ENCODE peak calls at places on chromosomes 6 and 20, in five cellular contexts. X, F, W, H and J are unnamed samples.

GRCh38 chr6:1787894-1788293 is 178.2 kb downstream of the FOXC1 start:
- DNase-seq in F (no peak), H (no peak), X (no peak), W (no peak), J (no peak)

GRCh38 chr6:44533221-44533820 is 145.8 kb downstream of the CDC5L start:
- DNase-seq in X (no peak), H (no peak), F (no peak), W (no peak), J (no peak)

GRCh38 chr20:37007898-37008649 is 56.6 kb upstream of the SAMHD1 start:
- DNase-seq in H (no peak), F (no peak), X (peak), W (no peak), J (peak)

GRCh38 chr20:64198347-64198746 is 34.1 kb downstream of the MYT1 start:
- DNase-seq in X (no peak), F (no peak), W (no peak), H (no peak), J (no peak)

GRCh38 chr20:46715292-46715756 is 5.9 kb downstream of the SLC2A10 start:
- DNase-seq in F (no peak), H (no peak), W (no peak), X (no peak), J (peak)

GRCh38 chr6:90411292-90411781 is 114.7 kb upstream of the BACH2 start:
- DNase-seq in W (no peak), X (peak), H (peak), F (peak), J (no peak)

GRCh38 chr6:56259682-56260081 is 12.3 kb upstream of the COL21A1 start:
- DNase-seq in X (no peak), F (no peak), W (no peak), H (no peak), J (no peak)

GRCh38 chr20:38460040-38460623 is 12.5 kb upstream of the RALGAPB start:
- DNase-seq in W (no peak), F (peak), H (no peak), X (peak), J (no peak)

GRCh38 chr6:52154381-52154780 is 31.8 kb upstream of the IL17A start:
- DNase-seq in H (no peak), X (no peak), F (no peak), W (no peak), J (no peak)

GRCh38 chr20:48057739-48058138 is 272.5 kb upstream of the SULF2 start:
- DNase-seq in X (no peak), H (no peak), W (no peak), F (no peak), J (no peak)

GRCh38 chr6:7998103-7998725 is 66.0 kb downstream of the BLOC1S5 start:
- DNase-seq in F (no peak), W (no peak), H (no peak), X (no peak), J (no peak)

GRCh38 chr6:23980965-23981364 is 145.1 kb upstream of the NRSN1 start:
- DNase-seq in W (no peak), X (no peak), H (no peak), F (no peak), J (no peak)

GRCh38 chr6:33638581-33638980 is 17.5 kb downstream of the ITPR3 start:
- DNase-seq in F (no peak), W (no peak), X (no peak), H (no peak), J (no peak)

GRCh38 chr6:52213127-52213526 is 27.0 kb downstream of the IL17A start:
- DNase-seq in F (no peak), X (no peak), W (no peak), H (no peak), J (no peak)

GRCh38 chr20:18632196-18632789 is 44.4 kb downstream of the DTD1 start:
- DNase-seq in F (peak), H (no peak), X (peak), W (peak), J (peak)

GRCh38 chr6:1544603-1545002 is 65.1 kb upstream of the FOXC1 start:
- DNase-seq in F (no peak), W (no peak), H (no peak), X (no peak), J (no peak)

GRCh38 chr6:166911248-166911677 is 45.1 kb downstream of the RNASET2 start:
- DNase-seq in X (peak), F (no peak), H (no peak), W (no peak), J (no peak)

DNA sequence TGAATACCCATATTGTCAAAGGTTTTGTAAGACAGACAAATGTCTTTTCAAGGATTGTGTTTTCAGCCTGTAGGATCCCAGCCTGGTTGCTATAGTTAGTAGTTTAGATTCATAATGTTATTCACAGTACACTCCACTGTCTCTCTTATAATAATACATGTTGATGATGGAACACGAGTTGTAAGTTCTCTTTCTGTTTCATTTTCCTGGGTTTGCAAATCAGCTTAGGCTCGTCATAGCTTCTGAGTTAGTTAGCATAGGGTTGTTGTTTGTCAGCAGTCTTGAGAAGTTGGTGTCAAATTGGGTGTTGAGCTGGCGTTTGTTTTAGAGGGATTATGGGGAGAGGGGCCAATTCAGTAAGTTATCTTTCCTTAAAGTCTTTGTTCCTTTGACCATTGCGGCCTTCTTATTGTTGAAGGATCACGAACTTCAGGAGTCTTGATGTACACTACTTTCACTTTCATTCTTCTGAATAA is 45.8 kb downstream of the QKI start:
- DNase-seq in H (peak), W (no peak), F (no peak), X (no peak), J (peak)
- TF ChIP-seq JUND in H (no peak), W (no peak), F (no peak), X (no peak), J (no peak)

DNA sequence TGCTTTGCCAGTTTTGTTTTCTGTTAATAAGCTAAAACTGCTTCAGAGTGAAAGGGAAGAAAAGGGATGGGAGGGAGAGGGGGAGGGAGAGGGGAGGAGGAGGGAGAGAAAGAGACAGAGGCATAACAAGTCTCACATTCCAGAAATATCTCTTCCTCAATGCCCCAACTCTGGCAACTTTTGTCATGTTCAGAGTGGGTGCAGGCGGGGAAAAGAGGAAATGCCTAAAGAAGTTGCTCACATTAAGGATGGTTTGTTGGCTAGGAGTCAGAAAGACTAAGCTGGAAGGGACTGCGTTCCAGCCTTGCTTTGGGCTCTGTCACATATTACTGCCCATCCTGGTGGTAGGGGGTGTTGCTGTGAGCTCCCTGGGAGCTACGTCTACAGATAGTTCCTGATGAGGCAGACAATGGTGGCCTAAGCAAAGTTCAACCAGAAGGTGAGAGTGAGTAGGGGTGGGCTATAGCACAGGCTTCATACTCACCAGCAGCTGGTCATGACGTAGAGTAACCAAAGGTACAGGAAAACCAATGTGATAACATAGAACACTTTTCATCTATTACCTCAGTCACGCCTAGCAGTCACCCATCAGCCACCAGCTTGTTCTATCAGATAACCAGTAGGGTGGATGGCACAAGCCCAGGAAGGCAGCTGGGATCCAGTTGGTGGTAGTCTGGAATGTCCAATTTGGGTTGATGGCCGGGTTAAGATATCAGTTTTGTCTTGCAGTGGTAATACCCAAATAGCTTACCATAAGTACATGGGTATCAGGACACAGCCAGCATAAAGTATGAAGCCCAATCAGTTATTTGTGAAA is 2.1 kb downstream of the TSPYL4 start:
- DNase-seq in H (no peak), W (peak), F (no peak), X (peak), J (no peak)
- TF ChIP-seq JUND in H (no peak), W (no peak), F (no peak), X (no peak), J (no peak)

GRCh38 chr20:57596998-57597939 is 23.0 kb downstream of the ZBP1 start:
- DNase-seq in X (peak), F (peak), W (no peak), H (no peak), J (peak)
- TF ChIP-seq JUND in X (no peak), F (no peak), W (no peak), H (no peak), J (no peak)

DNA sequence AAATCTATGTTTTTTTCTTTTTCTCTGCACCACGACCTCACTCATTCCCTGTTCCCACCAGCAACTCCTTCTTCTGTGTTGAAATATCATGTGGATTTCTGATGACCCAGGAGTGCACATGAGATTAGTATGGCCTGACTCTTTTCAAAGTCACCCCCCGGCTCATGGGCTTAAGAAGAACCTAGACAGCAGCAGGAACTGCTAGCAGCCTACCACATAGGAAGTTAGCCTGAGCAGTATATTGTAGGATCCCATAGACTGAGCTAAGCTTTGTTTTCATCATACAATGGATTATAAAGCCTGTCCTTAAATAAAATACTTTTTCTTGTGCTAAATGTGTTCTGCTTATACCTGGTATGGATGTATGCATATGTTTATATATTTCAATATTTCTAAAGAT is 6.7 kb downstream of the KLHL32 start:
- DNase-seq in W (no peak), X (no peak), H (no peak), F (no peak), J (no peak)
- TF ChIP-seq JUND in W (no peak), X (no peak), H (no peak), F (no peak), J (no peak)

GRCh38 chr6:48535569-48535968 is 424.6 kb upstream of the PTCHD4 start:
- DNase-seq in W (no peak), F (no peak), H (no peak), X (no peak), J (no peak)
- TF ChIP-seq JUND in W (no peak), F (no peak), H (no peak), X (no peak), J (no peak)

GRCh38 chr20:10572853-10573252 is 100.9 kb downstream of the JAG1 start:
- DNase-seq in F (no peak), X (no peak), W (no peak), H (no peak), J (no peak)
- TF ChIP-seq JUND in F (no peak), X (no peak), W (no peak), H (no peak), J (no peak)

GRCh38 chr6:169265486-169266131 is 12.0 kb upstream of the THBS2 start:
- DNase-seq in W (no peak), H (no peak), X (no peak), F (no peak), J (no peak)

GRCh38 chr6:169266746-169267629 is 13.3 kb upstream of the THBS2 start:
- DNase-seq in X (no peak), W (no peak), F (no peak), H (no peak), J (no peak)

GRCh38 chr6:169266261-169266660 is 12.6 kb upstream of the THBS2 start:
- DNase-seq in H (no peak), W (no peak), X (no peak), F (no peak), J (no peak)

GRCh38 chr6:169263374-169263773 is 9.7 kb upstream of the THBS2 start:
- DNase-seq in F (no peak), H (no peak), W (no peak), X (no peak), J (no peak)

DNA sequence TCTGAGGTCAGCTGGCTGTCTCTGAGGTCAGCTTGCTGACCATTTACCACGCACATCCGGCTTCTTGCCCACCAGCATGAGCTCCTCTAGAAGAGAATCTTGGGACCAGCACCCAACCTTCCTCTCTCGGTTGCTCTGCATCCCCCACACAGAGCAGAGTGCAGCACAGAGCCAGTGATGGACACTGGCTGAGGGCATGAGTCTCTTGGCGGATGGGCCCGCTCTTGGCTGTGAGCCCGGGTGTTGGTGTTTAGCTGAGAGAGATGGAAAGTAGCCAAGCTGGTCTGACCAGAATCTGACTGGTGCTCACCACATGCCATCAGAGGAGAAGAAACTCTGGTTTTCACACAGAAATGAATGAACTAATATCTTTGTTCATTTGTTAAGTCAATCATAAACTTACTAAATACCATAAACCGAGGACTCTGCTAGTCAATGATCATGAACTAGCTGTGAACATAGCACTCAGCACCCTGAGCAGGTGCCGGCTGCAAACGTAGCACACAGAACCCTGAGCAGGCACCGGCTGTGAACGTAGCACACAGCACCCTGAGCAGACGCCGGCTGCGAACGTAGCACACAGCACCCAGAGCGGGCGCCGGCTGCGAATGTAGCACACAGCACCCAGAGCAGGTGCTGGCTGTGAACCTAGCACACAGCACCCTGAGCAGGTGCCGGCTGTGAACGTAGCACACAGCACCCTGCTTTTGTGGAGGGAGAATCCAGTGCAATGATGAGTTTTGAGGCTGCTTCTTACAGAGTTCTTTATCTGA is 10.4 kb upstream of the THBS2 start:
- DNase-seq in W (no peak), F (no peak), X (no peak), H (no peak), J (peak)
- TF ChIP-seq JUND in W (no peak), F (no peak), X (no peak), H (no peak), J (no peak)

DNA sequence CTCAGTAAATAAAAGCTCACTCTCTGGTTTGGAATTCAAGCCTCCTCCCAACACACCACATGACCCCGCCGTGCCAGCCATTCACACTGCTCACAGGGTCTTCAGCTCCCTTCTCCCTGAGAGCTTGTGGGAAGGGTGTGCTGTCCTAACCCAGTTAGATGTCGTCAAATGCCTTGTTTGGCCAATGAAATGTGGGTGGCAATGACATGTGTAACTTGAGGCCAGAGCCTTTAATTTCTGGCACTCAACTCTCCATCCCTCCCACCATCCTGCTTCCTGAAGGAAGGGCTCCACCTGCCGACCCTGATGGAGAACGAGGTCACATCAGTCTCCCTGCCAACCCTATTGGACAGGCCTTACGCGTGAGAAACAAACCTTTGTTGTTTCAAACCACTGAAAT is 224.5 kb upstream of the AGPAT4 start:
- DNase-seq in X (peak), W (peak), H (no peak), F (peak), J (peak)
- TF ChIP-seq JUND in X (no peak), W (no peak), H (no peak), F (no peak), J (no peak)